ENCODE peak calls at places on chromosomes 7 and 10, in four cellular contexts. J is K562, C is GM12878, P is H1. I is an unnamed sample.

GRCh38 chr10:109861051-109861450 is 62.3 kb downstream of the XPNPEP1 start:
- DNase-seq in J (no peak), C (no peak), P (no peak), I (no peak)

GRCh38 chr10:68684413-68684812 is 36.6 kb upstream of the CCAR1 start:
- DNase-seq in J (no peak), C (peak; percentile 0), P (no peak), I (no peak)

GRCh38 chr7:123770378-123770777 is 21.6 kb upstream of the WASL start:
- DNase-seq in J (no peak), C (no peak), P (no peak), I (peak; percentile 25)

GRCh38 chr7:5545529-5545928 is 121.9 kb upstream of the TNRC18 start:
- DNase-seq in J (no peak), C (no peak), P (no peak), I (no peak)

GRCh38 chr10:125037145-125037544 is 95.2 kb downstream of the ZRANB1 start:
- DNase-seq in J (no peak), C (no peak), P (no peak), I (peak; percentile 37)

GRCh38 chr7:135147899-135148721 is at the start of gene TMEM140:
- DNase-seq in J (peak; percentile 46), C (peak; percentile 90), P (no peak), I (peak; percentile 94)

GRCh38 chr10:97321032-97321806 is 2.1 kb downstream of the FRAT1 start:
- DNase-seq in J (no peak), C (no peak), P (no peak), I (no peak)

GRCh38 chr7:158362912-158363905 is 224.4 kb downstream of the PTPRN2 start:
- DNase-seq in J (peak; percentile 44), C (no peak), P (no peak), I (no peak)

GRCh38 chr7:31633894-31634494 is 53.0 kb upstream of the PPP1R17 start:
- DNase-seq in J (peak; percentile 56), C (no peak), P (peak; percentile 60), I (peak; percentile 56)

GRCh38 chr10:20281579-20281978 is 465.3 kb downstream of the PLXDC2 start:
- DNase-seq in J (no peak), C (no peak), P (no peak), I (no peak)

GRCh38 chr7:68613405-68613804 is 984.9 kb upstream of the AUTS2 start:
- DNase-seq in J (no peak), C (no peak), P (no peak), I (no peak)

GRCh38 chr7:122269241-122269640 is 35.3 kb downstream of the FEZF1 start:
- DNase-seq in J (no peak), C (no peak), P (no peak), I (no peak)

GRCh38 chr10:101030492-101031127 is 319 bp downstream of the PDZD7 start:
- DNase-seq in J (no peak), C (no peak), P (no peak), I (no peak)

GRCh38 chr7:141695803-141696289 is 6.1 kb downstream of the DENND11 start:
- DNase-seq in J (no peak), C (no peak), P (no peak), I (peak; percentile 77)

GRCh38 chr7:142669074-142669654 is 80.1 kb upstream of the PRSS1 start:
- DNase-seq in J (peak; percentile 17), C (no peak), P (no peak), I (no peak)

GRCh38 chr10:132264306-132264950 is 43.3 kb downstream of the STK32C start:
- DNase-seq in J (no peak), C (no peak), P (no peak), I (no peak)

GRCh38 chr10:33258951-33259350 is 75.5 kb downstream of the NRP1 start:
- DNase-seq in J (no peak), C (no peak), P (no peak), I (no peak)

GRCh38 chr7:142808802-142809583 is 38.2 kb downstream of the PRSS2 start:
- DNase-seq in J (peak; percentile 78), C (peak; percentile 96), P (no peak), I (no peak)

GRCh38 chr7:139660317-139661042 is 117.3 kb downstream of the HIPK2 start:
- DNase-seq in J (peak; percentile 35), C (no peak), P (no peak), I (peak; percentile 90)

GRCh38 chr10:6786579-6787031 is 206.5 kb upstream of the PRKCQ start:
- DNase-seq in J (peak; percentile 29), C (no peak), P (no peak), I (no peak)

GRCh38 chr10:13528875-13529713 is at the start of gene BEND7:
- DNase-seq in J (peak; percentile 56), C (no peak), P (no peak), I (no peak)

GRCh38 chr10:79050896-79051555 is 17.7 kb upstream of the ZMIZ1 start:
- DNase-seq in J (no peak), C (no peak), P (no peak), I (no peak)

GRCh38 chr7:74104702-74105101 is 21.1 kb downstream of the LIMK1 start:
- DNase-seq in J (no peak), C (no peak), P (no peak), I (no peak)

GRCh38 chr10:34853357-34853756 is 38.3 kb upstream of the PARD3 start:
- DNase-seq in J (no peak), C (no peak), P (no peak), I (no peak)

GRCh38 chr10:14571866-14572507 is 202.7 kb downstream of the FAM107B start:
- DNase-seq in J (no peak), C (no peak), P (no peak), I (peak; percentile 96)

GRCh38 chr7:479948-480499 is 39.6 kb downstream of the PDGFA start:
- DNase-seq in J (no peak), C (no peak), P (no peak), I (no peak)
- TF ChIP-seq GABPA in J (no peak), C (no peak), P (no peak), I (no peak)

DNA sequence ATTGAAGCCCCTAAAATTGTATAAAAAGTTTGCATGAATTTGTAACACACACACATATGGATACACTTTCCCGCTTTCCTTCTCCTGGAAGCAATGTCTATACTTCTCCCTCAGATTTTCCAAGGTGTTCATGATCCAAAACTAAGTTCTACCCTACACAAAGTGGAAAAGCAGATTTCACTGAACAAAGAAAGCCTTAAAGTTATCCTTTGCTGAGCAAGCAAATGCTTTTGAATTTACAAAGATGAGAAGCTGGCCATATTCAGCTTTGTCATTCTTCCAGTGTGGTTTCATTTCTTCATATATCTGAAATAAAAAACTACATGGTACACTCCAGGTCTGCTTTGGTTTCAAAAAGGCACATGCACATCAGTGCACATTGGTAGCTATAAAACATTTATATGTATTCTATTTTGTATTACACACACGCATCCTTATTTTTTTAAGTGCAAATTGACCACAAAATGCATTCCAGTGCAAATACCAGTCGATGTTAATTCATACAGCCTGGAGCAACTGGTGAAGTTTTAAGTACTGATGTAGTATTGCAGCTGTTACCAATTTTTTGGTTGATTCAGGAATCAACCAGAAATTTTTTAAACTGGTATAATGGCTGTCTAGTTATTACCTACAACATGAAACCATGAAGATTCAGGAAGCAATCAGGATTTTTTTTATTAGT is 65.5 kb upstream of the SRPK2 start:
- DNase-seq in J (no peak), C (no peak), P (no peak), I (no peak)
- H3K9ac ChIP-seq in J (no peak overlapping the region), C (no peak overlapping the region), P (no peak overlapping the region), I (no peak overlapping the region)

GRCh38 chr10:95327367-95327766 is 36.6 kb upstream of the PDLIM1 start:
- DNase-seq in J (peak; percentile 46), C (no peak), P (no peak), I (no peak)
- TF ChIP-seq ATF3 in J (no peak), C (no peak), P (no peak), I (no peak)

GRCh38 chr7:101602484-101603241 is 26.4 kb downstream of the MYL10 start:
- DNase-seq in J (peak; percentile 89), C (peak; percentile 0), P (peak; percentile 77), I (peak; percentile 72)
- TF ChIP-seq GABPA in J (no peak), C (no peak), P (no peak), I (no peak)

GRCh38 chr7:137146012-137146455 is 197.5 kb downstream of the PTN start:
- DNase-seq in J (no peak), C (no peak), P (no peak), I (no peak)

GRCh38 chr7:137146552-137146961 is 197.0 kb downstream of the PTN start:
- DNase-seq in J (no peak), C (no peak), P (no peak), I (no peak)

GRCh38 chr7:137146996-137147720 is 196.4 kb downstream of the PTN start:
- DNase-seq in J (no peak), C (no peak), P (no peak), I (no peak)

GRCh38 chr7:137151056-137151731 is 192.3 kb downstream of the PTN start:
- DNase-seq in J (no peak), C (no peak), P (no peak), I (no peak)
- H3K9ac ChIP-seq in J (no peak overlapping the region), C (no peak overlapping the region), P (no peak overlapping the region), I (no peak overlapping the region)

DNA sequence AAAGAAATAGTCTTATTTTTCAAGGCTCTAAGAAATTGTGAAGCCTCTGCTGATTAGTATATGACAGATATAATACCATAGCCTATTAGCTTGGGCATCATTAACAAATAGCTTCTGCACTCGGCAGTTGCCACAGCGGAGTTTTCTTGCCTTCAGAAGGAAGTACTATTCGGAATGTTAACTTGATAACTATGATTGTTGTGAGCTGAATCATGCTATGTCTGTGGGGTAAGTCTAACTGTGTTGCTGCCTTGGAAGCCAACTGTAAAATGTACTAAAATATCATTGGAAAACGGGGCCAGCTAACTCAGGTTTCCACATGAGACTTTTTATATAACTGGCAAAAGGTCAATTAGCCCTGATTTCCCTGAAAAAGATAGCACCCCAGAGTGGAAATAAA is 93.2 kb downstream of the TWIST1 start:
- DNase-seq in J (no peak), C (no peak), P (no peak), I (no peak)
- TF ChIP-seq ATF3 in J (no peak), C (no peak), P (no peak), I (no peak)

I was measured in HepG2.